ENCODE peak calls at places on chromosomes 2 and 18, in six cellular contexts. V is T-cell, R is left lung, I is right cardiac atrium, O is PC-3, T is naive B cell. U is an unnamed sample.

GRCh38 chr2:74025971-74026612 is 41.4 kb downstream of the TET3 start:
- ATAC-seq in O (peak; percentile 53), T (peak; percentile 61), V (peak; percentile 70), R (peak; percentile 30), I (peak; percentile 40), U (peak; percentile 47)

GRCh38 chr2:230795856-230796255 is 68.9 kb upstream of the ITM2C start:
- ATAC-seq in I (peak; percentile 37), R (no peak), V (no peak), T (no peak), O (no peak), U (no peak)

GRCh38 chr2:168186452-168186851 is 60.9 kb downstream of the STK39 start:
- ATAC-seq in I (no peak), V (no peak), T (no peak), O (no peak), R (no peak), U (no peak)

GRCh38 chr2:62197609-62198236 is 1.8 kb downstream of the B3GNT2 start:
- ATAC-seq in I (peak; percentile 79), T (no peak), R (peak; percentile 44), O (peak; percentile 49), V (no peak), U (no peak)

GRCh38 chr2:158518083-158518482 is 61.3 kb downstream of the PKP4 start:
- ATAC-seq in I (peak; percentile 67), V (no peak), T (no peak), R (no peak), O (no peak), U (peak; percentile 16)

GRCh38 chr18:51195602-51196115 is 1.8 kb downstream of the MEX3C start:
- ATAC-seq in R (no peak), T (peak; percentile 17), V (no peak), O (peak; percentile 13), I (no peak), U (no peak)

GRCh38 chr18:6960656-6961055 is 156.9 kb downstream of the LAMA1 start:
- ATAC-seq in T (no peak), R (no peak), I (no peak), V (no peak), O (peak; percentile 89), U (no peak)

GRCh38 chr18:37537868-37538525 is 27.6 kb downstream of the CELF4 start:
- ATAC-seq in O (peak; percentile 90), T (no peak), V (no peak), R (peak; percentile 93), I (peak; percentile 86), U (peak; percentile 48)

GRCh38 chr18:79712206-79712857 is 32.7 kb downstream of the CTDP1 start:
- ATAC-seq in I (no peak), V (no peak), O (no peak), T (no peak), R (no peak), U (no peak)

GRCh38 chr2:164757934-164758695 is 83.5 kb downstream of the COBLL1 start:
- ATAC-seq in T (no peak), O (peak; percentile 95), V (no peak), R (peak; percentile 76), I (no peak), U (no peak)

GRCh38 chr18:39198376-39198775 is 1632.8 kb upstream of the CELF4 start:
- ATAC-seq in T (no peak), R (no peak), V (no peak), I (no peak), O (peak; percentile 93), U (no peak)

GRCh38 chr2:111661286-111661940 is 222.6 kb downstream of the ANAPC1 start:
- ATAC-seq in T (no peak), I (no peak), V (no peak), O (no peak), R (no peak), U (no peak)

GRCh38 chr18:61334491-61334850 is 1.2 kb downstream of the CDH20 start:
- ATAC-seq in T (no peak), I (no peak), R (no peak), V (no peak), O (no peak), U (no peak)

GRCh38 chr2:144475044-144475443 is 44.9 kb downstream of the ZEB2 start:
- ATAC-seq in V (peak; percentile 16), I (no peak), R (no peak), T (no peak), O (no peak), U (no peak)

GRCh38 chr2:170714156-170715061 is 728 bp upstream of the SP5 start:
- ATAC-seq in O (peak; percentile 60), I (peak; percentile 81), V (peak; percentile 18), T (no peak), R (peak; percentile 81), U (no peak)

U was measured in stimulated activated memory B cell treated with anti-CD40 and anti-IgM and Interleukin-4, amounts not matched to agents 10 μg/mL and 1 μg/mL and 100 μg/mL, for 72 hours.